ENCODE peak calls at places on chromosomes 4 and X, in five cellular contexts. Z, T, C, S and M are unnamed samples.

GRCh38 chrX:53004038-53004437 is 44.6 kb upstream of the GPR173 start:
- ATAC-seq in S (no peak), Z (no peak), C (no peak), T (no peak), M (no peak)

GRCh38 chr4:64899563-64899962 is 490.3 kb upstream of the TECRL start:
- ATAC-seq in Z (no peak), C (no peak), S (no peak), T (no peak), M (no peak)

GRCh38 chr4:174555793-174556630 is 33.7 kb upstream of the HPGD start:
- ATAC-seq in Z (no peak), S (no peak), C (no peak), T (no peak), M (no peak)

GRCh38 chr4:26039950-26040349 is 125.9 kb downstream of the SMIM20 start:
- ATAC-seq in T (no peak), S (no peak), Z (no peak), C (no peak), M (no peak)

GRCh38 chrX:41661366-41662095 is 27.2 kb upstream of the GPR34 start:
- ATAC-seq in S (no peak), T (no peak), Z (no peak), C (no peak), M (no peak)

GRCh38 chr4:98833384-98833783 is 95.5 kb downstream of the EIF4E start:
- ATAC-seq in C (no peak), T (no peak), Z (no peak), S (no peak), M (no peak)

GRCh38 chr4:158787718-158788441 is 19.1 kb downstream of the FNIP2 start:
- ATAC-seq in C (no peak), T (no peak), S (peak; percentile 44), Z (peak; percentile 91), M (no peak)

GRCh38 chr4:26823583-26823982 is 37.1 kb upstream of the STIM2 start:
- ATAC-seq in T (no peak), C (no peak), S (no peak), Z (no peak), M (no peak)

GRCh38 chr4:168537086-168537485 is 40.2 kb downstream of the PALLD start:
- ATAC-seq in S (no peak), Z (no peak), C (no peak), T (no peak), M (no peak)

GRCh38 chr4:168540865-168541607 is 44.2 kb downstream of the PALLD start:
- ATAC-seq in S (no peak), C (no peak), T (no peak), Z (no peak), M (no peak)

GRCh38 chr4:168540086-168540864 is 43.4 kb downstream of the PALLD start:
- ATAC-seq in T (no peak), S (no peak), Z (no peak), C (no peak), M (no peak)

GRCh38 chr4:168537556-168537955 is 40.7 kb downstream of the PALLD start:
- ATAC-seq in Z (no peak), C (no peak), T (no peak), S (no peak), M (no peak)

GRCh38 chr4:168541608-168541953 is 44.7 kb downstream of the PALLD start:
- ATAC-seq in C (no peak), T (no peak), S (no peak), Z (no peak), M (no peak)
- TF ChIP-seq EP300 in C (no peak), T (no peak), S (no peak), Z (no peak), M (no peak)

GRCh38 chr4:1899149-1900086 is 28.2 kb downstream of the NSD2 start:
- ATAC-seq in Z (peak; percentile 95), T (peak; percentile 86), C (peak; percentile 93), S (peak; percentile 98), M (peak; percentile 85)
- H3K36me3 ChIP-seq in Z (peaks cover 68% of the 10 kb centered on the region), T (peaks cover 28% of the 10 kb centered on the region), C (peaks cover 50% of the 10 kb centered on the region), S (peaks cover 31% of the 10 kb centered on the region), M (no peaks in the 10 kb centered on the region)

GRCh38 chr4:41433361-41433760 is 104.6 kb upstream of the LIMCH1 start:
- ATAC-seq in Z (no peak), T (no peak), S (no peak), C (no peak), M (no peak)
- H3K4me1 ChIP-seq in Z (no peaks in the 10 kb centered on the region), T (peaks cover 60% of the 10 kb centered on the region), S (no peaks in the 10 kb centered on the region), C (no peaks in the 10 kb centered on the region), M (peaks cover 27% of the 10 kb centered on the region)

GRCh38 chr4:185887125-185887524 is 75.1 kb upstream of the SORBS2 start:
- ATAC-seq in S (peak; percentile 47), C (no peak), T (no peak), Z (no peak), M (no peak)

GRCh38 chr4:185888676-185889075 is 76.7 kb upstream of the SORBS2 start:
- ATAC-seq in T (no peak), S (no peak), C (no peak), Z (no peak), M (no peak)

GRCh38 chr4:185892165-185892564 is 80.2 kb upstream of the SORBS2 start:
- ATAC-seq in Z (no peak), T (no peak), S (no peak), C (no peak), M (no peak)

GRCh38 chr4:185889566-185889965 is 77.6 kb upstream of the SORBS2 start:
- ATAC-seq in S (no peak), Z (no peak), C (no peak), T (no peak), M (no peak)

DNA sequence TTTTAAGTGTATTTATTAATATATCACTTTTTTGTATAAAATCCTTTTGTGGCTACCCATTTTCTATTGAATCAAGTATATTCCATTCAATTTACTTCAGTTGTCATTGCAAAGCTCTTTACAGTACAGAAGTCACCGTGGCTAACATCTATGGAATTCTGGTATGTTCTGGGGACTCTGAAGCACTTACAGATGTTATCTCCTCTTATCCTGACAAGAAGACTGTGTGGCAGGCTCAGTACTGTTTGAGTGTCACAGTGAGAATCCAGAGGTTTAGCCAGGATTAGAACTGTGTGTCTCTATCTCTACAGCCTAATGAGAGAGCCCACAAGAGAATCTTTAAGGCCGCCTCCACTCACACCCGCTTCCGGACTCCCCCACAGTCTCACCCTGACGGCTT is 78.2 kb upstream of the SORBS2 start:
- ATAC-seq in S (no peak), T (no peak), Z (no peak), C (no peak), M (no peak)
- TF ChIP-seq EP300 in S (no peak), T (no peak), Z (no peak), C (no peak), M (no peak)